ENCODE peak calls at places on chromosomes 6 and 20, in nine cellular contexts. One of them, this sample, is unnamed. For H3K27me3 and H3K9me3, the result is how much of the 10 kb centered on the place peaks cover.

GRCh38 chr6:7479801-7480266 is 61.6 kb upstream of the DSP start:
- DNase-seq in thoracic aorta: no peak
- DNase-seq in thyroid gland: peak
- DNase-seq in iPS DF 6.9: no peak
- DNase-seq in heart right ventricle: no peak
- DNase-seq in right cardiac atrium: no peak
- DNase-seq in SK-N-SH: no peak
- DNase-seq in right lobe of liver: no peak
- DNase-seq in cardiac muscle cell: peak
- DNase-seq in this sample: no peak

GRCh38 chr6:42007753-42008528 is 42.4 kb upstream of the TAF8 start:
- DNase-seq in thoracic aorta: no peak
- DNase-seq in thyroid gland: peak
- DNase-seq in iPS DF 6.9: no peak
- DNase-seq in heart right ventricle: no peak
- DNase-seq in right cardiac atrium: no peak
- DNase-seq in SK-N-SH: no peak
- DNase-seq in right lobe of liver: no peak
- DNase-seq in cardiac muscle cell: no peak
- DNase-seq in this sample: no peak

GRCh38 chr20:19288636-19289035 is 76.2 kb downstream of the SLC24A3 start:
- DNase-seq in thoracic aorta: no peak
- DNase-seq in thyroid gland: no peak
- DNase-seq in iPS DF 6.9: no peak
- DNase-seq in heart right ventricle: no peak
- DNase-seq in right cardiac atrium: no peak
- DNase-seq in SK-N-SH: no peak
- DNase-seq in right lobe of liver: no peak
- DNase-seq in cardiac muscle cell: no peak
- DNase-seq in this sample: no peak

GRCh38 chr20:21101453-21102251 is 4.5 kb downstream of the LINC00237 start:
- DNase-seq in thoracic aorta: no peak
- DNase-seq in thyroid gland: no peak
- DNase-seq in iPS DF 6.9: no peak
- DNase-seq in heart right ventricle: no peak
- DNase-seq in right cardiac atrium: peak
- DNase-seq in SK-N-SH: peak
- DNase-seq in right lobe of liver: peak
- DNase-seq in cardiac muscle cell: peak
- DNase-seq in this sample: no peak

GRCh38 chr6:74780831-74781230 is 425.0 kb downstream of the COL12A1 start:
- DNase-seq in thoracic aorta: no peak
- DNase-seq in thyroid gland: no peak
- DNase-seq in iPS DF 6.9: no peak
- DNase-seq in heart right ventricle: no peak
- DNase-seq in right cardiac atrium: no peak
- DNase-seq in SK-N-SH: no peak
- DNase-seq in right lobe of liver: no peak
- DNase-seq in cardiac muscle cell: peak
- DNase-seq in this sample: no peak

GRCh38 chr20:63577317-63577894 is 3.4 kb upstream of the HELZ2 start:
- DNase-seq in thoracic aorta: no peak
- DNase-seq in thyroid gland: peak
- DNase-seq in iPS DF 6.9: no peak
- DNase-seq in heart right ventricle: peak
- DNase-seq in right cardiac atrium: peak
- DNase-seq in SK-N-SH: peak
- DNase-seq in right lobe of liver: peak
- DNase-seq in cardiac muscle cell: no peak
- DNase-seq in this sample: no peak

GRCh38 chr6:132167966-132168365 is 216.8 kb upstream of the CCN2 start:
- DNase-seq in thoracic aorta: no peak
- DNase-seq in thyroid gland: no peak
- DNase-seq in iPS DF 6.9: no peak
- DNase-seq in heart right ventricle: no peak
- DNase-seq in right cardiac atrium: no peak
- DNase-seq in SK-N-SH: no peak
- DNase-seq in right lobe of liver: no peak
- DNase-seq in cardiac muscle cell: no peak
- DNase-seq in this sample: no peak

GRCh38 chr6:44246663-44247337 is at the start of gene HSP90AB1:
- DNase-seq in thoracic aorta: peak
- DNase-seq in thyroid gland: peak
- DNase-seq in iPS DF 6.9: peak
- DNase-seq in heart right ventricle: peak
- DNase-seq in right cardiac atrium: peak
- DNase-seq in SK-N-SH: peak
- DNase-seq in right lobe of liver: peak
- DNase-seq in cardiac muscle cell: peak
- DNase-seq in this sample: peak

GRCh38 chr6:961407-961930 is 268.5 kb upstream of the EXOC2 start:
- DNase-seq in thoracic aorta: no peak
- DNase-seq in thyroid gland: no peak
- DNase-seq in iPS DF 6.9: no peak
- DNase-seq in heart right ventricle: no peak
- DNase-seq in right cardiac atrium: no peak
- DNase-seq in SK-N-SH: no peak
- DNase-seq in right lobe of liver: no peak
- DNase-seq in cardiac muscle cell: no peak
- DNase-seq in this sample: no peak

GRCh38 chr20:17568972-17569471 is 853 bp upstream of the DSTN start:
- DNase-seq in thoracic aorta: peak
- DNase-seq in thyroid gland: peak
- DNase-seq in iPS DF 6.9: no peak
- DNase-seq in heart right ventricle: peak
- DNase-seq in right cardiac atrium: peak
- DNase-seq in SK-N-SH: peak
- DNase-seq in right lobe of liver: peak
- DNase-seq in cardiac muscle cell: peak
- DNase-seq in this sample: no peak

GRCh38 chr6:43942011-43942442 is 172.0 kb downstream of the VEGFA start:
- DNase-seq in thoracic aorta: no peak
- DNase-seq in thyroid gland: no peak
- DNase-seq in iPS DF 6.9: no peak
- DNase-seq in heart right ventricle: no peak
- DNase-seq in right cardiac atrium: no peak
- DNase-seq in SK-N-SH: peak
- DNase-seq in right lobe of liver: peak
- DNase-seq in cardiac muscle cell: no peak
- DNase-seq in this sample: no peak

GRCh38 chr20:13478366-13478765 is 160.4 kb downstream of the TASP1 start:
- DNase-seq in thoracic aorta: no peak
- DNase-seq in thyroid gland: no peak
- DNase-seq in iPS DF 6.9: no peak
- DNase-seq in heart right ventricle: no peak
- DNase-seq in right cardiac atrium: no peak
- DNase-seq in SK-N-SH: no peak
- DNase-seq in right lobe of liver: no peak
- DNase-seq in cardiac muscle cell: no peak
- DNase-seq in this sample: no peak

GRCh38 chr6:56009620-56010019 is 134.2 kb upstream of the BMP5 start:
- DNase-seq in thoracic aorta: no peak
- DNase-seq in thyroid gland: no peak
- DNase-seq in iPS DF 6.9: no peak
- DNase-seq in heart right ventricle: no peak
- DNase-seq in right cardiac atrium: no peak
- DNase-seq in SK-N-SH: no peak
- DNase-seq in right lobe of liver: no peak
- DNase-seq in cardiac muscle cell: no peak
- DNase-seq in this sample: no peak

GRCh38 chr20:62918137-62918536 is 8.2 kb downstream of the DIDO1 start:
- DNase-seq in thoracic aorta: no peak
- DNase-seq in thyroid gland: no peak
- DNase-seq in iPS DF 6.9: no peak
- DNase-seq in heart right ventricle: no peak
- DNase-seq in right cardiac atrium: no peak
- DNase-seq in SK-N-SH: no peak
- DNase-seq in right lobe of liver: no peak
- DNase-seq in cardiac muscle cell: no peak
- DNase-seq in this sample: no peak

GRCh38 chr20:16846011-16846410 is 97.9 kb downstream of the OTOR start:
- DNase-seq in thoracic aorta: no peak
- DNase-seq in thyroid gland: no peak
- DNase-seq in iPS DF 6.9: no peak
- DNase-seq in heart right ventricle: no peak
- DNase-seq in right cardiac atrium: no peak
- DNase-seq in SK-N-SH: no peak
- DNase-seq in right lobe of liver: no peak
- DNase-seq in cardiac muscle cell: no peak
- DNase-seq in this sample: no peak

GRCh38 chr6:11197175-11197535 is 35.3 kb downstream of the NEDD9 start:
- DNase-seq in thoracic aorta: no peak
- DNase-seq in thyroid gland: no peak
- DNase-seq in iPS DF 6.9: no peak
- DNase-seq in heart right ventricle: no peak
- DNase-seq in right cardiac atrium: no peak
- DNase-seq in SK-N-SH: no peak
- DNase-seq in right lobe of liver: no peak
- DNase-seq in cardiac muscle cell: peak
- DNase-seq in this sample: no peak

GRCh38 chr6:4280721-4281120 is 145.3 kb upstream of the ECI2 start:
- DNase-seq in thoracic aorta: no peak
- DNase-seq in thyroid gland: peak
- DNase-seq in iPS DF 6.9: no peak
- DNase-seq in heart right ventricle: no peak
- DNase-seq in right cardiac atrium: no peak
- DNase-seq in SK-N-SH: no peak
- DNase-seq in right lobe of liver: no peak
- DNase-seq in cardiac muscle cell: peak
- DNase-seq in this sample: no peak

GRCh38 chr6:27547157-27548075 is 74.5 kb upstream of the ZNF184 start:
- DNase-seq in thoracic aorta: no peak
- DNase-seq in thyroid gland: no peak
- DNase-seq in iPS DF 6.9: no peak
- DNase-seq in heart right ventricle: no peak
- DNase-seq in right cardiac atrium: no peak
- DNase-seq in SK-N-SH: peak
- DNase-seq in right lobe of liver: no peak
- DNase-seq in cardiac muscle cell: peak
- DNase-seq in this sample: no peak
- H3K4me3 ChIP-seq in thoracic aorta: no peak
- H3K4me3 ChIP-seq in thyroid gland: no peak
- H3K4me3 ChIP-seq in iPS DF 6.9: peak
- H3K4me3 ChIP-seq in heart right ventricle: no peak
- H3K4me3 ChIP-seq in right cardiac atrium: peak
- H3K4me3 ChIP-seq in SK-N-SH: peak
- H3K4me3 ChIP-seq in right lobe of liver: no peak
- H3K4me3 ChIP-seq in cardiac muscle cell: peak
- H3K4me3 ChIP-seq in this sample: no peak

GRCh38 chr20:41029150-41029872 is 689 bp downstream of the TOP1 start:
- DNase-seq in thoracic aorta: no peak
- DNase-seq in thyroid gland: peak
- DNase-seq in iPS DF 6.9: no peak
- DNase-seq in heart right ventricle: peak
- DNase-seq in right cardiac atrium: peak
- DNase-seq in SK-N-SH: peak
- DNase-seq in right lobe of liver: peak
- DNase-seq in cardiac muscle cell: no peak
- DNase-seq in this sample: peak

GRCh38 chr20:41032243-41032642 is 3.6 kb downstream of the TOP1 start:
- DNase-seq in thoracic aorta: no peak
- DNase-seq in thyroid gland: no peak
- DNase-seq in iPS DF 6.9: no peak
- DNase-seq in heart right ventricle: no peak
- DNase-seq in right cardiac atrium: no peak
- DNase-seq in SK-N-SH: no peak
- DNase-seq in right lobe of liver: no peak
- DNase-seq in cardiac muscle cell: peak
- DNase-seq in this sample: no peak

GRCh38 chr20:41028359-41029149 is at the start of gene TOP1:
- DNase-seq in thoracic aorta: peak
- DNase-seq in thyroid gland: peak
- DNase-seq in iPS DF 6.9: peak
- DNase-seq in heart right ventricle: peak
- DNase-seq in right cardiac atrium: peak
- DNase-seq in SK-N-SH: peak
- DNase-seq in right lobe of liver: peak
- DNase-seq in cardiac muscle cell: peak
- DNase-seq in this sample: peak

GRCh38 chr20:41030536-41031242 is 2.1 kb downstream of the TOP1 start:
- DNase-seq in thoracic aorta: no peak
- DNase-seq in thyroid gland: no peak
- DNase-seq in iPS DF 6.9: no peak
- DNase-seq in heart right ventricle: no peak
- DNase-seq in right cardiac atrium: no peak
- DNase-seq in SK-N-SH: no peak
- DNase-seq in right lobe of liver: no peak
- DNase-seq in cardiac muscle cell: peak
- DNase-seq in this sample: no peak

GRCh38 chr20:41031243-41031619 is 2.6 kb downstream of the TOP1 start:
- DNase-seq in thoracic aorta: no peak
- DNase-seq in thyroid gland: no peak
- DNase-seq in iPS DF 6.9: no peak
- DNase-seq in heart right ventricle: no peak
- DNase-seq in right cardiac atrium: no peak
- DNase-seq in SK-N-SH: no peak
- DNase-seq in right lobe of liver: no peak
- DNase-seq in cardiac muscle cell: no peak
- DNase-seq in this sample: no peak
- H3K27me3 ChIP-seq in thoracic aorta: under half
- H3K27me3 ChIP-seq in thyroid gland: under half
- H3K27me3 ChIP-seq in iPS DF 6.9: under half
- H3K27me3 ChIP-seq in heart right ventricle: under half
- H3K27me3 ChIP-seq in right cardiac atrium: under half
- H3K27me3 ChIP-seq in SK-N-SH: under half
- H3K27me3 ChIP-seq in right lobe of liver: under half
- H3K27me3 ChIP-seq in cardiac muscle cell: under half
- H3K27me3 ChIP-seq in this sample: under half

GRCh38 chr6:9745476-9745875 is 669.4 kb downstream of the TFAP2A start:
- DNase-seq in thoracic aorta: no peak
- DNase-seq in thyroid gland: no peak
- DNase-seq in iPS DF 6.9: no peak
- DNase-seq in heart right ventricle: no peak
- DNase-seq in right cardiac atrium: no peak
- DNase-seq in SK-N-SH: no peak
- DNase-seq in right lobe of liver: no peak
- DNase-seq in cardiac muscle cell: peak
- DNase-seq in this sample: no peak
- H3K9me3 ChIP-seq in thoracic aorta: under half
- H3K9me3 ChIP-seq in thyroid gland: under half
- H3K9me3 ChIP-seq in iPS DF 6.9: under half
- H3K9me3 ChIP-seq in heart right ventricle: under half
- H3K9me3 ChIP-seq in right cardiac atrium: under half
- H3K9me3 ChIP-seq in SK-N-SH: under half
- H3K9me3 ChIP-seq in right lobe of liver: under half
- H3K9me3 ChIP-seq in cardiac muscle cell: under half
- H3K9me3 ChIP-seq in this sample: under half

GRCh38 chr6:30781697-30782424 is 37.5 kb upstream of the IER3 start:
- DNase-seq in thoracic aorta: peak
- DNase-seq in thyroid gland: peak
- DNase-seq in iPS DF 6.9: no peak
- DNase-seq in heart right ventricle: peak
- DNase-seq in right cardiac atrium: peak
- DNase-seq in SK-N-SH: peak
- DNase-seq in right lobe of liver: peak
- DNase-seq in cardiac muscle cell: peak
- DNase-seq in this sample: no peak
- H3K4me3 ChIP-seq in thoracic aorta: peak
- H3K4me3 ChIP-seq in thyroid gland: no peak
- H3K4me3 ChIP-seq in iPS DF 6.9: no peak
- H3K4me3 ChIP-seq in heart right ventricle: no peak
- H3K4me3 ChIP-seq in right cardiac atrium: no peak
- H3K4me3 ChIP-seq in SK-N-SH: no peak
- H3K4me3 ChIP-seq in right lobe of liver: no peak
- H3K4me3 ChIP-seq in cardiac muscle cell: no peak
- H3K4me3 ChIP-seq in this sample: no peak

This sample was measured in effector memory CD4-positive, alpha-beta T cell.